ENCODE peak calls at places on chromosomes 16 and 17, in ten cellular contexts. M, O, I, X, K, J, E, V, P and S are unnamed samples.

GRCh38 chr16:73268311-73268997 is 220.5 kb upstream of the ZFHX3 start:
- DNase-seq in J (peak; percentile 7), E (peak; percentile 23), V (peak; percentile 16), X (no peak), O (no peak), K (no peak), I (peak; percentile 59), P (no peak), M (peak; percentile 5), S (no peak)

GRCh38 chr16:50467943-50468748 is 80.0 kb upstream of the NKD1 start:
- DNase-seq in X (no peak), P (peak; percentile 11), I (peak; percentile 78), K (peak; percentile 16), O (no peak), V (no peak), M (no peak), E (no peak), J (peak; percentile 3), S (peak; percentile 74)

GRCh38 chr16:49726155-49726554 is 129.8 kb downstream of the ZNF423 start:
- DNase-seq in K (no peak), M (no peak), P (no peak), V (no peak), I (no peak), J (no peak), X (no peak), O (no peak), E (no peak), S (no peak)

GRCh38 chr16:14472357-14472756 is 157.7 kb downstream of the PARN start:
- DNase-seq in P (no peak), X (no peak), K (no peak), I (no peak), V (no peak), J (no peak), E (no peak), M (no peak), O (no peak), S (no peak)

GRCh38 chr17:45022655-45023339 is 28.6 kb downstream of the DCAKD start:
- DNase-seq in I (no peak), X (no peak), P (no peak), E (no peak), M (no peak), J (no peak), K (no peak), V (no peak), O (no peak), S (no peak)

GRCh38 chr17:42182927-42183734 is 2.1 kb downstream of the HCRT start:
- DNase-seq in J (no peak), V (peak; percentile 60), O (peak; percentile 4), M (peak; percentile 49), K (no peak), E (no peak), X (no peak), P (no peak), I (no peak), S (peak; percentile 67)

GRCh38 chr16:50496990-50497389 is 51.2 kb upstream of the NKD1 start:
- DNase-seq in I (no peak), M (no peak), K (no peak), E (no peak), V (no peak), P (no peak), J (no peak), O (no peak), X (no peak), S (no peak)

GRCh38 chr16:47925811-47926460 is 229.9 kb downstream of the ABCC12 start:
- DNase-seq in O (no peak), P (no peak), J (no peak), I (no peak), X (no peak), M (peak; percentile 3), V (peak; percentile 28), K (no peak), E (no peak), S (no peak)

DNA sequence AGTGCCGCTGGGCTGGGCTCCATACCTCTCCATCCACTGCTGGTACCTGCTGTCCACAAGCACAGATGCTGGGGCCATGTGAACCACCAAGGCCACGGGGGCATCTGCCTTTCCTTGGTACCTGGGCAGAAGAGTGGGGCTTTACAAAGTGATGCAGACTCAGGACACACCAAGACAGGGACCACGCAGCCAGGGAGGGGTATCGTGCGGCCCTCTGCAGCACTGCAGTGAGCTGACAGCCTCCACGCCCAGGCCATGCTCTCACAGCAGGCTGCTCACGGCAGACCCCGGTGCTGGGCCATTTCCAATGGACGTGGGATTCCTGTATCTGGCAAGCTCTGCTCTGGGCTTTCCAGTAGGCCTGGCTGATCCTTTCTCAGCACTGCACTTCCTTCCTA is 14.4 kb downstream of the ELAC2 start:
- DNase-seq in O (no peak), E (no peak), M (no peak), J (no peak), V (no peak), I (no peak), P (no peak), K (no peak), X (no peak), S (no peak)
- TF ChIP-seq CTCF in O (no peak), E (no peak), M (no peak), J (no peak), V (no peak), I (no peak), P (no peak), K (no peak), X (no peak), S (no peak)

DNA sequence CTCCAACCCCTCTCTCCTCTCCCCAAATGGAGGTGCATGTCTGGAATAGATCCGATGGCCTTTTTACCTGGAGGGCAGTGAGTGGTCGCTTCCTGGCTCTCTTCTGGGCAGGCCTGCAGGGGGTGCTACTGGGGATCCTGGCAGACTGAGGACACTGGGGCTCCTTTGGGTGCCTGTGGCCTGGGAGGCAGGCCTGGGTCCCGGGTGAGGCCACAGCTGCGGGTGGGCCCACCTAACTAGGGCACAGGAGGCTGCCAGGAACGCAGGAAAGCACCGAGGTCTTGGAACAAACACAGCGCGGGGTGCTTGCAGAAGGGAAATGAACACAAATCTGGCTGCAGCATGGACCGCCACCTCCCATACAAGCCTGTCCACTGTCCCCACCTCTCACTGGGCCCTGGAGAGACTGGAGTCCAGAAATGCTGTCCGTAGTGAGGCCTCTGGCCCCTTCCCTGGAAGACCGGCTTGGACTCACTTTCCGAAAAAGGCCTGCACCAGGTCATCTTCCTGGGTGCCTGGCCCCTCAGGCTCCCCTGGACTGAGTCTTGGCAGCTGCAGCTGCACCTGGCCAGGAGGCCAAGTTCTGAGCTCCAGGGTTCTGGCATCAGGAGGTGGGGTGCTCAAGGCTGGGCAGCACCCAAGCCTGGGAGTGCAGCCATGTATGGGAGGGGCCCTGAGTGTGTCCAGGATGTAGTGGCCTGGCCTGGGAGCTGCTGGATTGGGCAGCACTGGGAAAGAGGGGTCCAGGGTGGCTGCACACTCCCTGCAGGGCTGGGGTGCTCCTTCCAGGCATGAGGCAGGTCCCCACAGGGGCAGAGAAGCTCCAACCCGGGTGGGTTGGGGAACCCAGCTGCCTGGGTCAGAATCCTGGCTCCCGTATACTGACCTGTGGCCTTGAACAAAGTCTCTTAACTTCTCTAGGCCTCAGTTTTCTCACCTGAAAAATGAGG is 195.1 kb downstream of the IRF8 start:
- DNase-seq in O (no peak), E (no peak), I (no peak), J (no peak), M (no peak), K (no peak), V (no peak), X (no peak), P (peak; percentile 4), S (no peak)
- TF ChIP-seq CTCF in O (no peak), E (no peak), I (peak; percentile 50), J (no peak), M (no peak), K (no peak), V (peak; percentile 19), X (no peak), P (no peak), S (peak; percentile 5)

DNA sequence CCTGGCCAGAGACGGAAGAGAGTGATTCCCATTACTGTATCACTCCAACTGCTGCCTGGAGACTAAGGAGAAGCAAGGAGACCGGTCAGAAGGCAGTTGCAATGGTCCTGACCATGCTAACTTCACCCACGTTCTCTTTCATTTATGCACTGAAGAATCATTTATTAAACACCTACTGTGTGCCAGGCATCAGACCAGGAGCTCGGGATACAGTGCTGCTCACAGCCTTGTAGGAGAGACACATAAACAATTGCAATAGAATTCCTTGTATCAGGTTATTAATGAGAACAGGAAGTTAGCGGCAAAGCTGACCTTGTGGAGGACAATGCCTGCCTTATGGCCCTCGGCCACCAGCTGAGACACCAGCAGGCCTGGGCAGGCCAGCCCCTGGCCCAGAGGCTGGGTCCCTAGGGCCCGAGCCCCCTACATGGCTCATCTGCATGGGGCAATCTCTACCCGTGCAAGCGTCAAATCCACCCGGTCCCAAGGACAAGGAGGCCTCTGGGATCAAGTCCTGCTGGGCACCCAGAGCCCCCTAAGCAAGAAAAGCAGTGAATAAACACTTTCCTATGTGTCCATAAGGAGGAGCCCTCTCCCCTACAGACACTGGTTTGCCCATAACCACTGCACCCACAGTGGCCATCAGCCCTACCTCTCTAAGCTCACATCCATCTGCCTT is 8.6 kb upstream of the ENPP7 start:
- DNase-seq in K (no peak), E (no peak), I (peak; percentile 71), J (no peak), O (no peak), M (peak; percentile 9), X (no peak), V (no peak), P (no peak), S (no peak)
- TF ChIP-seq CTCF in K (peak; percentile 35), E (no peak), I (peak; percentile 70), J (no peak), O (peak; percentile 23), M (no peak), X (no peak), V (peak; percentile 16), P (no peak), S (peak; percentile 36)

DNA sequence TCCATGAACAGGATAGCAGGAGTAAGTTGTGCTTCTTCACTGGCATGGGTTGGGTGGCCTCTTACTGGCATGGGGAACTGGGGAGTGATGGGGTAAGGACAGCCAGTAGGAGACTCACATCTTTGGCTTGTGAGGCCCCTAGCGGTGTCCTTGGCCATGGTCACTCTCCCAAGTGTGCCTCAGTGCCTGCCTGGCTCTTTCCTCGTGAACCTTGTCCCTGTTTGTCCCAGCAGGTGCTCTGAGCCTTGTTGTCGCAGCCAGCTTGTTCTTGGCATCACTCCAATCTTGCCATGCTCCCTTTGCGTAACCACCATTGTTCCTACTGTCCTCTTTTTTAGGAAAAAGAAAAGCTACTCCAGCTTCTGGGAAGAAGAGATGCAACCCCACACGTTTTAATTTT is 53.6 kb upstream of the SDK2 start:
- DNase-seq in O (no peak), M (no peak), I (peak; percentile 78), P (peak; percentile 60), J (no peak), X (no peak), K (no peak), E (no peak), V (no peak), S (peak; percentile 46)
- TF ChIP-seq CTCF in O (no peak), M (no peak), I (peak; percentile 56), P (peak; percentile 12), J (peak; percentile 23), X (no peak), K (no peak), E (peak; percentile 20), V (no peak), S (no peak)

GRCh38 chr16:75288596-75289120 is 37.2 kb upstream of the BCAR1 start:
- DNase-seq in J (peak; percentile 57), M (no peak), O (no peak), V (no peak), P (no peak), K (no peak), E (no peak), X (no peak), I (no peak), S (no peak)
- TF ChIP-seq CTCF in J (no peak), M (no peak), O (no peak), V (no peak), P (no peak), K (no peak), E (no peak), X (no peak), I (no peak), S (no peak)

GRCh38 chr17:76271669-76272540 is 6.8 kb downstream of the UBALD2 start:
- DNase-seq in J (peak; percentile 61), E (no peak), M (no peak), O (no peak), I (peak; percentile 79), K (peak; percentile 66), X (no peak), P (peak; percentile 71), V (no peak), S (no peak)
- TF ChIP-seq CTCF in J (no peak), E (no peak), M (no peak), O (no peak), I (no peak), K (no peak), X (no peak), P (no peak), V (no peak), S (no peak)